ENCODE peak calls at places on chromosomes 5 and 9, in four cellular contexts. X is spleen, U is pancreas, N is psoas muscle. Z is an unnamed sample. For H3K9me3, the result is how much of the 10 kb centered on the place peaks cover.

GRCh38 chr9:73869261-73869660 is 627.9 kb upstream of the RORB start:
- DNase-seq in X (no peak), U (no peak), N (no peak), Z (no peak)

GRCh38 chr5:40834391-40834848 is 602 bp downstream of the RPL37 start:
- DNase-seq in X (peak), U (no peak), N (no peak), Z (no peak)

GRCh38 chr9:22165144-22165543 is 156.0 kb upstream of the CDKN2B start:
- DNase-seq in X (no peak), U (no peak), N (no peak), Z (no peak)

GRCh38 chr9:119218293-119218692 is 150.9 kb downstream of the BRINP1 start:
- DNase-seq in X (no peak), U (no peak), N (no peak), Z (no peak)

GRCh38 chr5:170059221-170059620 is 46.5 kb upstream of the FOXI1 start:
- DNase-seq in X (no peak), U (no peak), N (no peak), Z (no peak)

GRCh38 chr9:79255681-79256080 is 316.1 kb upstream of the TLE4 start:
- DNase-seq in X (no peak), U (no peak), N (no peak), Z (no peak)

GRCh38 chr9:79572891-79573696 is 1.3 kb downstream of the TLE4 start:
- DNase-seq in X (peak), U (peak), N (peak), Z (peak)

GRCh38 chr5:9347032-9347431 is 198.8 kb downstream of the SEMA5A start:
- DNase-seq in X (no peak), U (no peak), N (no peak), Z (no peak)

GRCh38 chr9:17018540-17019196 is 116.2 kb upstream of the CNTLN start:
- DNase-seq in X (no peak), U (no peak), N (no peak), Z (no peak)

GRCh38 chr9:121372563-121373400 is 2.7 kb upstream of the STOM start:
- DNase-seq in X (no peak), U (no peak), N (no peak), Z (no peak)

GRCh38 chr9:2117527-2117926 is 102.4 kb downstream of the SMARCA2 start:
- DNase-seq in X (no peak), U (no peak), N (no peak), Z (no peak)

GRCh38 chr9:111067472-111067871 is 29.2 kb upstream of the LPAR1 start:
- DNase-seq in X (no peak), U (no peak), N (no peak), Z (no peak)

GRCh38 chr5:141434006-141434405 is 3.7 kb downstream of the PCDHGA12 start:
- DNase-seq in X (no peak), U (no peak), N (no peak), Z (no peak)

GRCh38 chr5:141441571-141442170 is 11.4 kb downstream of the PCDHGA12 start:
- DNase-seq in X (no peak), U (no peak), N (no peak), Z (no peak)

GRCh38 chr5:141431286-141431685 is 979 bp downstream of the PCDHGA12 start:
- DNase-seq in X (no peak), U (no peak), N (no peak), Z (no peak)

GRCh38 chr5:141439411-141440141 is 9.3 kb downstream of the PCDHGA12 start:
- DNase-seq in X (no peak), U (no peak), N (no peak), Z (no peak)

GRCh38 chr5:141437208-141437607 is 6.9 kb downstream of the PCDHGA12 start:
- DNase-seq in X (no peak), U (no peak), N (no peak), Z (no peak)
- H3K9me3 ChIP-seq in X (half or more), U (under half), N (under half), Z (under half)

GRCh38 chr5:1540166-1540565 is 16.4 kb upstream of the LPCAT1 start:
- DNase-seq in X (peak), U (no peak), N (no peak), Z (peak)

GRCh38 chr5:1538741-1539392 is 15.1 kb upstream of the LPCAT1 start:
- DNase-seq in X (peak), U (no peak), N (no peak), Z (peak)

GRCh38 chr5:1537166-1538154 is 13.7 kb upstream of the LPCAT1 start:
- DNase-seq in X (peak), U (no peak), N (peak), Z (peak)

GRCh38 chr5:1536298-1537165 is 12.8 kb upstream of the LPCAT1 start:
- DNase-seq in X (peak), U (no peak), N (peak), Z (peak)

DNA sequence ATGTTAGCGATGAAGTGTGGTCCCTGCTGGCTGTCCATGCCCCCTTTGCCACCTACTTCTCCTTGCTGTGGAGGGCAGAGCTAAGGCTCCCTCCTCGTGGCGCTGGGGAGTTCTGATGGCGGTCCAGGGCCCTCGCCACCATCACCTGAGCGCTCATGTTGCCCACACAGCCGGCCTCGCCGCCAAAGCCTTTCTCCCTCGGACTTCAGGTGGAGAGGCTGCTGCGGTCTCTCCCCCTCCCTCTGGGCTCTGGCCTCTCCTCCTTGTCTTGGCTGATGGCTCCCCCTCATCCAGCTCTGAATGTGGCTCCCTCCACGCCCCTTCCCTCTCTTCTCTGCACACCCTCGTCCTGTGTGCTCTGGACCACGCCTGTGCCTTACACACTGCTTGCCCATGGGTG is 14.5 kb upstream of the LPCAT1 start:
- DNase-seq in X (peak), U (no peak), N (peak), Z (no peak)
- H3K4me3 ChIP-seq in X (no peak), U (no peak), N (no peak), Z (no peak)

GRCh38 chr9:40913096-40913719 is 215.3 kb downstream of the FOXD4L6 start:
- DNase-seq in X (no peak), U (no peak), N (no peak), Z (no peak)
- H3K9me3 ChIP-seq in X (half or more), U (under half), N (half or more), Z (under half)

GRCh38 chr9:35616681-35617459 is 1.3 kb downstream of the CD72 start:
- DNase-seq in X (peak), U (peak), N (peak), Z (peak)

GRCh38 chr9:35618854-35619799 is 914 bp upstream of the CD72 start:
- DNase-seq in X (peak), U (no peak), N (no peak), Z (peak)

GRCh38 chr9:35617548-35617947 is 665 bp downstream of the CD72 start:
- DNase-seq in X (no peak), U (no peak), N (no peak), Z (no peak)

GRCh38 chr9:35619800-35620158 is 1.6 kb upstream of the CD72 start:
- DNase-seq in X (peak), U (no peak), N (no peak), Z (no peak)

GRCh38 chr9:35618325-35618727 is at the start of gene CD72:
- DNase-seq in X (peak), U (no peak), N (no peak), Z (no peak)
- H3K4me3 ChIP-seq in X (peak), U (peak), N (peak), Z (peak)